ENCODE peak calls at places on chromosome 10, in nine cellular contexts. One of them, this sample, is unnamed.

GRCh38 chr10:48616436-48616835 is 11.6 kb upstream of the ARHGAP22 start:
- DNase-seq in SJSA1: no peak
- DNase-seq in fibroblast of pulmonary artery: no peak
- DNase-seq in CD8-positive, alpha-beta memory T cell: no peak
- DNase-seq in heart right ventricle: no peak
- DNase-seq in tibial artery: no peak
- DNase-seq in cardiac muscle cell: no peak
- DNase-seq in cardiac fibroblast: no peak
- DNase-seq in PC-9: no peak
- DNase-seq in this sample: no peak

GRCh38 chr10:27744478-27745379 is 890 bp downstream of the MKX start:
- DNase-seq in SJSA1: peak
- DNase-seq in cardiac fibroblast: peak
- DNase-seq in cardiac muscle cell: peak
- DNase-seq in fibroblast of pulmonary artery: no peak
- DNase-seq in tibial artery: peak
- DNase-seq in PC-9: no peak
- DNase-seq in CD8-positive, alpha-beta memory T cell: peak
- DNase-seq in heart right ventricle: no peak
- DNase-seq in this sample: no peak

GRCh38 chr10:76675951-76676587 is 961.5 kb downstream of the KCNMA1 start:
- DNase-seq in fibroblast of pulmonary artery: peak
- DNase-seq in CD8-positive, alpha-beta memory T cell: no peak
- DNase-seq in PC-9: no peak
- DNase-seq in heart right ventricle: peak
- DNase-seq in cardiac fibroblast: peak
- DNase-seq in cardiac muscle cell: no peak
- DNase-seq in SJSA1: no peak
- DNase-seq in tibial artery: peak
- DNase-seq in this sample: peak

GRCh38 chr10:114694062-114694461 is 36.0 kb upstream of the ABLIM1 start:
- DNase-seq in cardiac muscle cell: no peak
- DNase-seq in heart right ventricle: no peak
- DNase-seq in SJSA1: no peak
- DNase-seq in tibial artery: no peak
- DNase-seq in CD8-positive, alpha-beta memory T cell: peak
- DNase-seq in PC-9: no peak
- DNase-seq in cardiac fibroblast: no peak
- DNase-seq in fibroblast of pulmonary artery: no peak
- DNase-seq in this sample: no peak

GRCh38 chr10:110008518-110009339 is 945 bp downstream of the ADD3 start:
- DNase-seq in heart right ventricle: peak
- DNase-seq in cardiac fibroblast: no peak
- DNase-seq in fibroblast of pulmonary artery: peak
- DNase-seq in CD8-positive, alpha-beta memory T cell: peak
- DNase-seq in SJSA1: peak
- DNase-seq in tibial artery: no peak
- DNase-seq in PC-9: peak
- DNase-seq in cardiac muscle cell: peak
- DNase-seq in this sample: no peak

GRCh38 chr10:126528320-126528835 is 140.1 kb upstream of the ADAM12 start:
- DNase-seq in SJSA1: no peak
- DNase-seq in heart right ventricle: no peak
- DNase-seq in CD8-positive, alpha-beta memory T cell: no peak
- DNase-seq in fibroblast of pulmonary artery: no peak
- DNase-seq in tibial artery: no peak
- DNase-seq in cardiac muscle cell: no peak
- DNase-seq in cardiac fibroblast: no peak
- DNase-seq in PC-9: no peak
- DNase-seq in this sample: peak

GRCh38 chr10:79434816-79435215 is 10.6 kb downstream of the ZCCHC24 start:
- DNase-seq in cardiac fibroblast: peak
- DNase-seq in heart right ventricle: no peak
- DNase-seq in fibroblast of pulmonary artery: peak
- DNase-seq in PC-9: peak
- DNase-seq in CD8-positive, alpha-beta memory T cell: no peak
- DNase-seq in tibial artery: peak
- DNase-seq in SJSA1: peak
- DNase-seq in cardiac muscle cell: no peak
- DNase-seq in this sample: no peak

GRCh38 chr10:132835848-132836233 is 49.9 kb upstream of the NKX6-2 start:
- DNase-seq in PC-9: no peak
- DNase-seq in CD8-positive, alpha-beta memory T cell: no peak
- DNase-seq in heart right ventricle: no peak
- DNase-seq in fibroblast of pulmonary artery: no peak
- DNase-seq in cardiac fibroblast: no peak
- DNase-seq in SJSA1: no peak
- DNase-seq in tibial artery: no peak
- DNase-seq in cardiac muscle cell: no peak
- DNase-seq in this sample: no peak

GRCh38 chr10:101778151-101778780 is 2.4 kb upstream of the FGF8 start:
- DNase-seq in CD8-positive, alpha-beta memory T cell: no peak
- DNase-seq in fibroblast of pulmonary artery: no peak
- DNase-seq in PC-9: no peak
- DNase-seq in cardiac fibroblast: no peak
- DNase-seq in SJSA1: no peak
- DNase-seq in cardiac muscle cell: no peak
- DNase-seq in heart right ventricle: no peak
- DNase-seq in tibial artery: no peak
- DNase-seq in this sample: no peak

GRCh38 chr10:101775273-101776131 is at the start of gene FGF8:
- DNase-seq in cardiac muscle cell: peak
- DNase-seq in tibial artery: no peak
- DNase-seq in fibroblast of pulmonary artery: no peak
- DNase-seq in PC-9: no peak
- DNase-seq in CD8-positive, alpha-beta memory T cell: no peak
- DNase-seq in SJSA1: no peak
- DNase-seq in cardiac fibroblast: no peak
- DNase-seq in heart right ventricle: no peak
- DNase-seq in this sample: no peak

GRCh38 chr10:101778781-101779543 is 3.0 kb upstream of the FGF8 start:
- DNase-seq in fibroblast of pulmonary artery: peak
- DNase-seq in PC-9: no peak
- DNase-seq in SJSA1: no peak
- DNase-seq in cardiac fibroblast: peak
- DNase-seq in tibial artery: no peak
- DNase-seq in cardiac muscle cell: peak
- DNase-seq in CD8-positive, alpha-beta memory T cell: no peak
- DNase-seq in heart right ventricle: no peak
- DNase-seq in this sample: no peak

GRCh38 chr10:101777857-101778145 is 1.9 kb upstream of the FGF8 start:
- DNase-seq in CD8-positive, alpha-beta memory T cell: no peak
- DNase-seq in tibial artery: no peak
- DNase-seq in heart right ventricle: no peak
- DNase-seq in cardiac fibroblast: no peak
- DNase-seq in PC-9: no peak
- DNase-seq in fibroblast of pulmonary artery: no peak
- DNase-seq in cardiac muscle cell: no peak
- DNase-seq in SJSA1: no peak
- DNase-seq in this sample: no peak

DNA sequence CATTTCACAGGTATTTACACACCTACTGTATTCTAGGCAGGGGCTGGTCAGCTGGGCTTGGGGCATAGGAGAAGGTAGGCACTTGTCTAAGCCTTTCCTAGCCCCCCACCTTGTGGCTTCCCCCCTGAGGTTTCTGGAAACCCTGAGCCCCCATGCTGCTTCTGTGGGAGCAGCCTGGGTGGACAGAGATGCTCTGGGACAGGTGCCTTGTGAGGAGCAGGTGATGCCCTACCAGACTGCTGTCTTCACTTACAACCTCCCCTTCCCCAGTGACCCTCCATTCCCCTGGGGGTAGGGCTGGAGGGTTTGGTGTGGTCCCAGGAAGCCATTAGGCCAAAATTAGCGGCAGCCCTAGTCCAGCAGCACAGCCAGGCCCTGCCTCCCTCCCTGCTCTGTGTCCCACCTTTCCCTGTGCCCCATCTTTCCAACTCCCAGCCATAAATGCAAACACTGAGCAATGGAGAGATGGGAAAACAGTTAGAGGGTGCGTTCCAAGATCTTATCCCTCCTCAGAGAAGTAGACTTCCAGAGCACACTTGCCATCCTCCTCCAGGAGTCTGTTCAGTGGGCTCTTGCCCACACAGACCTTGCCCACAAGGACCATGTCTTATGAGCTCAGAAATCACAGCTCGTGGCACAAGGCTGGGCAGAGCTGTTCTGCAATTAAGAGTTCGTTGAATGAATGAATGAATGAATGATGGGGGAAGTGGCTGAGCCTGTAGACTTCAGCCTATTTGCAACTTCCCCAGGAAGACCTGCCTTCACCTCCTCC is 1.4 kb upstream of the FGF8 start:
- DNase-seq in CD8-positive, alpha-beta memory T cell: no peak
- DNase-seq in heart right ventricle: no peak
- DNase-seq in fibroblast of pulmonary artery: no peak
- DNase-seq in cardiac fibroblast: no peak
- DNase-seq in SJSA1: no peak
- DNase-seq in cardiac muscle cell: no peak
- DNase-seq in tibial artery: no peak
- DNase-seq in PC-9: no peak
- DNase-seq in this sample: no peak
- H3K4me3 ChIP-seq in CD8-positive, alpha-beta memory T cell: no peak
- H3K4me3 ChIP-seq in heart right ventricle: no peak
- H3K4me3 ChIP-seq in fibroblast of pulmonary artery: no peak
- H3K4me3 ChIP-seq in cardiac fibroblast: no peak
- H3K4me3 ChIP-seq in SJSA1: no peak
- H3K4me3 ChIP-seq in cardiac muscle cell: no peak
- H3K4me3 ChIP-seq in tibial artery: no peak
- H3K4me3 ChIP-seq in PC-9: no peak
- H3K4me3 ChIP-seq in this sample: no peak

DNA sequence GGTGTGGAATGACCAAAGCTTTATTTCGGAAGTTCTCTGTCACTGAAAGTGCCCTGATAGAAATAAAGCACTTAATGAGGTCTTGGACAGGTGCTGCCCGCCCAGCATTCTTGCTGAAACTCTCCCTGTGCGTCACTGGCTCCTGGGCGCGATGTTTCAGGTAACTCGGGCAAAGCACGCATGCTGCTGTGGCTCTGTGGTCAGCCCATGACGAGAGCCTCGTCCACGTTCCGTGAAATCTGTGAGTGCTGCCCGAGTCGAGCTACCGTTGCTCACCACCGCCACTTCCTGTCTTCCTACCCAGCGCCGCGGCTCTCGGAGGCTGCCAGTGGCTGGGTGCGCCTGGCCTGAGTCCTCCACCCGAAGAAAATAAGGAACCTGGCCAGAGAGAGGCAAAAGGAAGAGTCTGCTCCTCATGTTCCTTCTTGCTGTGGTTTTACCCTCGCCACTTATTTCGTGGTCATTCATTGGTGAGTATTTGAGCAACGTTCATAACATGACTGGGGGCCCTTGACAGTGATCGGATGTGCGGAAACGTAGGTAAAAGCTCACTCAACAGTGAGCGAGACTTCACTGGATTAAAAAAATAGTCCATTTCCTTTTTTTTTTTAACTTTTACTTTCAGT is 95.5 kb downstream of the MAP3K8 start:
- DNase-seq in PC-9: no peak
- DNase-seq in cardiac muscle cell: no peak
- DNase-seq in heart right ventricle: peak
- DNase-seq in CD8-positive, alpha-beta memory T cell: peak
- DNase-seq in fibroblast of pulmonary artery: no peak
- DNase-seq in tibial artery: peak
- DNase-seq in cardiac fibroblast: no peak
- DNase-seq in SJSA1: no peak
- DNase-seq in this sample: no peak
- H3K4me3 ChIP-seq in PC-9: no peak
- H3K4me3 ChIP-seq in cardiac muscle cell: no peak
- H3K4me3 ChIP-seq in heart right ventricle: no peak
- H3K4me3 ChIP-seq in CD8-positive, alpha-beta memory T cell: peak
- H3K4me3 ChIP-seq in fibroblast of pulmonary artery: no peak
- H3K4me3 ChIP-seq in tibial artery: no peak
- H3K4me3 ChIP-seq in cardiac fibroblast: no peak
- H3K4me3 ChIP-seq in SJSA1: no peak
- H3K4me3 ChIP-seq in this sample: no peak

DNA sequence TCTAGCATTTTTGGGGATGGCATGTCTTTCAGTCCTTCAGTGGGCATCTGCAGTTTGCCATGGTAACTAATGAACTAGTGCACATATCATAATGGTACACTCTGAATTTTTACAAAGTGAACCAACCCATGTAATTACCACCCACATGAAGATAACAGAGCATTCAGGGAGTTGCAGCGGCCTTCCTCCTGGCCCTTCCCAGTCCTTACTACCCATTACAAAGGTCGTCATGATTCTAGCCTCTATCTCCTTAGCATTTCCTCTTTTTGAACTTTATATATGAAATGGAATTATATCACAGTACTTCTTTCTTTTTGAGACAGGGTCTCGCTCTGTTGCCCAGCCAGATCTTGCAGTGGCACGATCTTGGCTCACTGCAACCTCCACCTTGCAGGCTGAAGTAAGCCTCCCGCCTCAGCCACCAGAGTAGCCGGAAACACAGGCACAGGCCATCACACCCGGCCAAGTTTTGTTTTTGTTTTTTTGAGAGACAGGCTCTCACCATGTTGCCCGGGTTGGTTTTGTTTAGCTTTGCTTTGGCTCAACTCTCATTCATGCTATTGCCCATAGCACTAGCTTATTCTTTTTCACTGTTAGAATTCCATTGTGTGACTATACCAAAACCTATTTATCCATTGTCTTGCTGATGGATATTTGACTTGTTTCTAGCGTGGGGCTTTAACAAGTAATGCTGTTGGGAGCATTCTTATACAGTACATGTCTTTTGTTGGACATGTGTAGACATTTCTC is 79.2 kb downstream of the APBB1IP start:
- DNase-seq in cardiac fibroblast: no peak
- DNase-seq in PC-9: no peak
- DNase-seq in tibial artery: no peak
- DNase-seq in CD8-positive, alpha-beta memory T cell: no peak
- DNase-seq in SJSA1: no peak
- DNase-seq in cardiac muscle cell: no peak
- DNase-seq in fibroblast of pulmonary artery: no peak
- DNase-seq in heart right ventricle: no peak
- DNase-seq in this sample: no peak
- H3K4me3 ChIP-seq in cardiac fibroblast: no peak
- H3K4me3 ChIP-seq in PC-9: no peak
- H3K4me3 ChIP-seq in tibial artery: no peak
- H3K4me3 ChIP-seq in CD8-positive, alpha-beta memory T cell: no peak
- H3K4me3 ChIP-seq in SJSA1: no peak
- H3K4me3 ChIP-seq in cardiac muscle cell: no peak
- H3K4me3 ChIP-seq in fibroblast of pulmonary artery: no peak
- H3K4me3 ChIP-seq in heart right ventricle: no peak
- H3K4me3 ChIP-seq in this sample: no peak

DNA sequence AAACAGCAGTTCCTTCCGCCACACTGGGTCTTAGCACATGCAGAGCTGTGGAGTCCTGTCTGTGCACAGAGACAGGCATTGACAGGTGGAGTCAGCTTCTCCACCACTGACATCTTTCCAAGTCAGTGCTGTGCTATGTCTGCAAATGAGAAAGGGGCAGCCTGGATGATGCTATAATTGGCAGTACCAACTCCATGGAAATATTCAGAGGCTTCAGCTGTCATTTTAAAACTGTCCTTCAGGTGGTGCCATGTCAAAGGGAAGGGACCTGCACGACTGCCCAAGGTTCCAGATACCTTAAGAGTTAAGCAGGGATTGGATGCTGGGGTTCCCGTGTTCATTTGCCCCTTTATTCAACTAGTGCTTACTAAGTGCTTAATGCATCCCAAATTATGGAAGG is 258.0 kb upstream of the PRKCQ start:
- DNase-seq in fibroblast of pulmonary artery: no peak
- DNase-seq in heart right ventricle: no peak
- DNase-seq in cardiac fibroblast: no peak
- DNase-seq in SJSA1: no peak
- DNase-seq in PC-9: no peak
- DNase-seq in CD8-positive, alpha-beta memory T cell: no peak
- DNase-seq in cardiac muscle cell: no peak
- DNase-seq in tibial artery: no peak
- DNase-seq in this sample: no peak
- H3K4me3 ChIP-seq in fibroblast of pulmonary artery: no peak
- H3K4me3 ChIP-seq in heart right ventricle: no peak
- H3K4me3 ChIP-seq in cardiac fibroblast: no peak
- H3K4me3 ChIP-seq in SJSA1: no peak
- H3K4me3 ChIP-seq in PC-9: no peak
- H3K4me3 ChIP-seq in CD8-positive, alpha-beta memory T cell: no peak
- H3K4me3 ChIP-seq in cardiac muscle cell: no peak
- H3K4me3 ChIP-seq in tibial artery: no peak
- H3K4me3 ChIP-seq in this sample: no peak